ENCODE peak calls at places on chromosomes 1 and 21, in four cellular contexts. B is lung, Y is heart left ventricle, Q is K562. M is an unnamed sample.
A peak's percentile ranks its signal among the peaks of the same experiment; 100 is the strongest.

GRCh38 chr1:59266180-59266926 is 30.5 kb upstream of the FGGY start:
- ATAC-seq in Q (no peak), B (no peak), Y (peak; percentile 59), M (no peak)

GRCh38 chr1:53634571-53634979 is 104.4 kb downstream of the GLIS1 start:
- ATAC-seq in Q (no peak), B (no peak), Y (no peak), M (no peak)

GRCh38 chr1:205276334-205277065 is 45.0 kb downstream of the NUAK2 start:
- ATAC-seq in Y (no peak), Q (no peak), B (no peak), M (no peak)

GRCh38 chr1:233367057-233367759 is 39.7 kb downstream of the MAP3K21 start:
- ATAC-seq in B (peak; percentile 45), Y (no peak), Q (no peak), M (no peak)

GRCh38 chr1:115068780-115069179 is 20.5 kb downstream of the TSPAN2 start:
- ATAC-seq in B (peak; percentile 14), Y (no peak), Q (no peak), M (no peak)

GRCh38 chr21:41888749-41889376 is 9.7 kb upstream of the PRDM15 start:
- ATAC-seq in B (no peak), Y (peak; percentile 21), Q (no peak), M (no peak)

GRCh38 chr21:45080639-45081414 is 6.4 kb downstream of the ADARB1 start:
- ATAC-seq in Q (peak; percentile 29), B (no peak), Y (peak; percentile 38), M (peak; percentile 62)

GRCh38 chr1:24003331-24003972 is 23.3 kb upstream of the SRSF10 start:
- ATAC-seq in Q (no peak), B (no peak), Y (no peak), M (no peak)

DNA sequence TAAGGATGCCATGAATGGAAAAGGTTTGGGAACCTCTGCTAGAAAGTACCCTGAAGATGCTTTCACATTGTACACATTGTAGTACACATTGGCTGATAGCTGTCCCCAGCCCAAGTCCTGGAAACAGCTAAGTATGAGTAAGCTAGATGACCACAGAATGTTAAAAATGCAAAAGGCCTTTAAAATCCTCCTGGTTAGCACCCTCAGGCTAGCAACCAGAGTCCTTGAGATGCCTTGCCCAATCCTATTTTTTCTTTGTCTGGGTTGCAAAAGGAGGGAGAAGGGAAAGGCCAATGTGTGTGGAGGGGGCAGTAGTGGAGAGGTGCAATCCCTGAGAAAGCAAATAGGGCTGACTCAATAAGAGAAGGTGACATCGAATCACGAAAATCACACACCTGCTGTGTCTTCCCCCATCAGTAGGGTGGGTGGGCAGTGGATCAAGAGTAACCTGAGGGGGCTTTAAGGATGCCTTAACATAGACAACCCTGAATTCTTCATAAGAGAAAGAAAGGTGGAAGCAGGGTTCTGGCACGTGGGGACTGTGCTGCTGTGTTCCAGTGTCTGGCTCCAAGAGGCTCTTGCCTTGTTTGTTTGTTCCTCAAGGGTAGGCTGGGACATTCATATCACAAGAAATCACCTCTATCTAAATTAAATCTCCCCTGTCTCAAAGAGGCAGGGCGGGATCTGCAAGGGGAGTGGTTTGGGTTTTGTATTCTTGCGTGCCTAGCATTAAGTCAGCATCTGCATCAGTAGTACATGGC is 266.2 kb upstream of the PLXNA2 start:
- ATAC-seq in B (peak; percentile 69), Y (no peak), Q (no peak), M (no peak)
- H3K27ac ChIP-seq in B (no peak overlapping the region), Y (no peak overlapping the region), Q (no peak overlapping the region), M (no peak overlapping the region)

DNA sequence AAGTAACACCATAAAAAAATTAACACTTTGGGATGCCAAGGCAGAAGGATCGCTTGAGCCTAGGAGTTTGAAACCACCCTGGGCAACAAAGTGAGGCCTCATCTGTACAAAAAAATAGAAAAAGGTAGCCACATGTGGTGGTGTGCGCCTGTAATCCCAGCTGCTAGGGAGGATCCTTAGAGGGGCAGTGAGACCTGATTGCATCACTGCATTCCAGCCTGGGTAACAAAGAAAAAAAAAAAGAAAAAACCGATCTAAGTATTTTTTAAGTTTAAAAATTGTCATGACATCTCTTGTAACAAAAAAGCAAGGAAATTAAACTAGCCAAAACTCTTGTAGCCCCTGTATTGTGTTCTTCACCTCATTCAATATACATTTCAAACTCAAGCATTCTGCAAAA is 39.5 kb downstream of the ZZZ3 start:
- ATAC-seq in B (no peak), Q (peak; percentile 36), Y (no peak), M (no peak)
- H3K27ac ChIP-seq in B (no peak overlapping the region), Q (no peak overlapping the region), Y (no peak overlapping the region), M (no peak overlapping the region)

GRCh38 chr1:43786975-43787374 is 79.6 kb downstream of the ST3GAL3 start:
- ATAC-seq in Y (peak; percentile 89), B (no peak), Q (no peak), M (peak; percentile 78)
- H3K27ac ChIP-seq in Y (no peak overlapping the region), B (no peak overlapping the region), Q (no peak overlapping the region), M (no peak overlapping the region)

GRCh38 chr1:8367571-8368184 is 49.8 kb downstream of the SLC45A1 start:
- ATAC-seq in Q (no peak), Y (no peak), B (no peak), M (no peak)
- H3K27ac ChIP-seq in Q (no peak overlapping the region), Y (peak overlapping the region; percentile 60), B (peak overlapping the region; percentile 76), M (peak overlapping the region; percentile 75)

DNA sequence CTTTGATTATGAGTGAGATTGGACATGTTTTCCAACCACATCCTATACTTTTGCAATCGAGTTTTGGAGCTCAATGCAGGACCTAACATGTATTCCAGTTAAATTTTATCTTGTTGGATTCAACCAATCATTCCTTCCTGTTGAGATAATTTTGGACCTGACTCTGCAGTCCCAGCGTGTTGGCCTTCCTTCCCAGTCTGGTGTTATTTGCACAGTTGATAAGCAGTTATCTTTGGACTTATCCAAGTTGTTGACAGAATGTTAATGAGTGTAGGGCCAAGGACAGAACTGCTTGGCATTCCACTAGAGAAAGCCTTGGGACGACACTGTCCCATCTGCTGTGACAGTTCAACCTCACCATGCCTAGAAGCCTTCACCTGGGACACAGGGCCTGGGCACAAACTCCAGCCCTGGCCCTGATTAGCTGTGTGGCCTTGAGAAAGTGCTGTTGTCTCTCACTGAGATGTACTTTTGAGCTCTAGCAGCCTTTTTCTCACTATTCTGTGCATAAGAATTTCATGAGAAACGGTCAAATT is 104.1 kb upstream of the SLC25A33 start:
- ATAC-seq in Q (no peak), Y (peak; percentile 13), B (no peak), M (no peak)
- H3K27ac ChIP-seq in Q (no peak overlapping the region), Y (peak overlapping the region; percentile 40), B (no peak overlapping the region), M (no peak overlapping the region)

GRCh38 chr1:1440262-1440772 is 4.8 kb downstream of the VWA1 start:
- ATAC-seq in Y (no peak), Q (no peak), B (no peak), M (no peak)

GRCh38 chr1:1439550-1440261 is 4.2 kb downstream of the VWA1 start:
- ATAC-seq in B (no peak), Q (no peak), Y (no peak), M (no peak)

GRCh38 chr1:1438531-1439381 is 3.3 kb downstream of the VWA1 start:
- ATAC-seq in Y (no peak), Q (no peak), B (no peak), M (no peak)

GRCh38 chr1:1442069-1442770 is 6.7 kb downstream of the VWA1 start:
- ATAC-seq in Q (no peak), Y (no peak), B (no peak), M (peak; percentile 22)

DNA sequence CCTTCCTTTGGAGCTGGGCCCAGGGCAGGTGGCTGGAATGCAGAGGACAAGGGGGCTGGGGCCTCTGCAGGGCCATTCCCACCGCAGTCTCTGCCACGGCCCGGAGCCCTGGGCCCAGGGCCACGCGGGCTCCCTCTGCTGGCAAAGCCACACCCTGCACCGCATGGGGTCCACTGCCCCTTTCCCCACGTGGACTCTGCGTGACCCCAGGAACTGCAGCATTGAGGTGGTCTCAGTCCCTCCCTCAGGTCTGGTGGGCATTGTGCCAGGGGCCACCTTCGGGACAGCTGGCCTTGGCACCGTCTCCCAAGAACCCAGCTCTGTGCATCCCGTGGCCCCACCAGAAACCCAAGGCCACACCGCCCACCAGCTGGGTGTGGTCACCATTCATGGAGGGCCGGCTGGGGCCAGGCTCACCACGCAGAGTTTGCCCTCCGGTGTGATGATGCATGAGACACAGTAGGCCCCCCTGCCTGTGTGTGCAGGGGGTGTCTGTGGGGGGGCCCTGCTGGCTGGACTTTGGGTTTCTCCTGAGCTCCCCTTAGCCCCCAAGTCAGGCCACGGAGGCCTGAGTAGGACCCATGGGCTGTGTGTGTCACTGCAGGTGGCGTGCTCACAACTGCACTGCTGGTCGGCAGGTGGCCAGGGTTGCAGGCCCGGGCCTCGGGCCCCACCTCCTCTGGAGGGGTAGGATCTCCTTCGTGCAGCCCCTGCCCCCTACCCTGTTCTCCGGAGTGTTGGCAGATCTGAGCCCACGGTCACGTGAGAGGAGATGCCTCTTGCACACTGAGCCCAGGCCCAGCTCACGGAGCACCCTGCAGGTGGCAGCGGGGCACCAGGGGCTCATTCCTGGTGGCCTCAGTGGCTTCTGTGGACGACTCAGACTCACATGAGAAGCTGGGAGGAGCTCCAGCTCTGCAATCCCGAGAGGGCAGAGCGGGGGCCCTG is 5.7 kb downstream of the VWA1 start:
- ATAC-seq in Y (peak; percentile 86), B (no peak), Q (peak; percentile 96), M (peak; percentile 75)
- H3K27ac ChIP-seq in Y (no peak overlapping the region), B (no peak overlapping the region), Q (no peak overlapping the region), M (no peak overlapping the region)

DNA sequence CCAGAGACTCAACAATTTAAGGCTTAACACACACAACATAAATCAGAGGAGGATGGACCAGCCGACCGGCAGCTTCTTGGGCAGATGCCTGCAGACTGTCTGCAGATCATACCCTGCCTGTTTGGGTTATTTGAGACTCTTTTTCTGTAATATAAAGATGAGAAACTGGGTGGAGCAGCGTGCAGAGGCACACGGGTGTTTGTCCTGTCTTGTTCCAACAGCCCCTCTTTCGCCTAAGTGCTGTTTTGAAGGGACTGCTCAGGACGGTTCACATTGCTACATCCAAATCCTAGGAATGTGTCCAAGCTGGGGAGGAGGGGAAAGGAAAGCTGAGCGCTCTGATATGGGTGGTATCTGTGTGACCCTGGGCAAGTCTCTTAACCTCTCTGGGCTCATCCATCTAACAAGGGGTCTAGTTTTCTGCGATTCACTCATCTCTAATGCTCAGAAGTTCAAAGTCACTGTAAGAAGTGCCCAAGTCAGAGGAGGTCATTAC is 149.9 kb downstream of the CLIC6 start:
- ATAC-seq in Y (no peak), Q (no peak), B (no peak), M (no peak)
- H3K27ac ChIP-seq in Y (no peak overlapping the region), Q (no peak overlapping the region), B (no peak overlapping the region), M (no peak overlapping the region)

GRCh38 chr1:110645962-110646735 is 28.6 kb downstream of the KCNA3 start:
- ATAC-seq in Y (peak; percentile 49), B (peak; percentile 48), Q (no peak), M (peak; percentile 88)
- H3K27ac ChIP-seq in Y (peak overlapping the region; percentile 76), B (no peak overlapping the region), Q (no peak overlapping the region), M (peak overlapping the region; percentile 29)